ENCODE peak calls at places on chromosome 4, in ten cellular contexts. One of them, this sample, is unnamed.

GRCh38 chr4:170589597-170590191 is 499.9 kb upstream of the AADAT start:
- DNase-seq in lower lobe of right lung: no peak
- DNase-seq in spleen: no peak
- DNase-seq in cardiac muscle cell: peak
- DNase-seq in uterus: no peak
- DNase-seq in colonic mucosa: no peak
- DNase-seq in mesothelial cell of epicardium: no peak
- DNase-seq in dorsolateral prefrontal cortex: no peak
- DNase-seq in body of pancreas: no peak
- DNase-seq in tibial nerve: no peak
- DNase-seq in this sample: no peak

GRCh38 chr4:181659202-181659601 is 584.0 kb upstream of the TENM3 start:
- DNase-seq in lower lobe of right lung: no peak
- DNase-seq in spleen: no peak
- DNase-seq in cardiac muscle cell: no peak
- DNase-seq in uterus: no peak
- DNase-seq in colonic mucosa: no peak
- DNase-seq in mesothelial cell of epicardium: no peak
- DNase-seq in dorsolateral prefrontal cortex: no peak
- DNase-seq in body of pancreas: no peak
- DNase-seq in tibial nerve: no peak
- DNase-seq in this sample: no peak

GRCh38 chr4:78682090-78682489 is 94.1 kb upstream of the BMP2K start:
- DNase-seq in lower lobe of right lung: no peak
- DNase-seq in spleen: no peak
- DNase-seq in cardiac muscle cell: no peak
- DNase-seq in uterus: no peak
- DNase-seq in colonic mucosa: no peak
- DNase-seq in mesothelial cell of epicardium: no peak
- DNase-seq in dorsolateral prefrontal cortex: no peak
- DNase-seq in body of pancreas: no peak
- DNase-seq in tibial nerve: no peak
- DNase-seq in this sample: no peak

GRCh38 chr4:14188214-14188613 is 560.7 kb upstream of the BOD1L1 start:
- DNase-seq in lower lobe of right lung: no peak
- DNase-seq in spleen: no peak
- DNase-seq in cardiac muscle cell: no peak
- DNase-seq in uterus: no peak
- DNase-seq in colonic mucosa: no peak
- DNase-seq in mesothelial cell of epicardium: no peak
- DNase-seq in dorsolateral prefrontal cortex: no peak
- DNase-seq in body of pancreas: no peak
- DNase-seq in tibial nerve: no peak
- DNase-seq in this sample: no peak

GRCh38 chr4:156609421-156609820 is 362.2 kb downstream of the PDGFC start:
- DNase-seq in lower lobe of right lung: peak
- DNase-seq in spleen: no peak
- DNase-seq in cardiac muscle cell: no peak
- DNase-seq in uterus: no peak
- DNase-seq in colonic mucosa: no peak
- DNase-seq in mesothelial cell of epicardium: no peak
- DNase-seq in dorsolateral prefrontal cortex: no peak
- DNase-seq in body of pancreas: no peak
- DNase-seq in tibial nerve: peak
- DNase-seq in this sample: no peak

GRCh38 chr4:36196145-36196925 is 48.0 kb downstream of the ARAP2 start:
- DNase-seq in lower lobe of right lung: no peak
- DNase-seq in spleen: no peak
- DNase-seq in cardiac muscle cell: no peak
- DNase-seq in uterus: no peak
- DNase-seq in colonic mucosa: no peak
- DNase-seq in mesothelial cell of epicardium: no peak
- DNase-seq in dorsolateral prefrontal cortex: no peak
- DNase-seq in body of pancreas: no peak
- DNase-seq in tibial nerve: no peak
- DNase-seq in this sample: no peak

GRCh38 chr4:161827013-161827412 is 336.8 kb downstream of the FSTL5 start:
- DNase-seq in lower lobe of right lung: no peak
- DNase-seq in spleen: no peak
- DNase-seq in cardiac muscle cell: peak
- DNase-seq in uterus: no peak
- DNase-seq in colonic mucosa: no peak
- DNase-seq in mesothelial cell of epicardium: no peak
- DNase-seq in dorsolateral prefrontal cortex: no peak
- DNase-seq in body of pancreas: no peak
- DNase-seq in tibial nerve: no peak
- DNase-seq in this sample: no peak

GRCh38 chr4:145804134-145804533 is 124.2 kb downstream of the C4orf51 start:
- DNase-seq in lower lobe of right lung: no peak
- DNase-seq in spleen: no peak
- DNase-seq in cardiac muscle cell: no peak
- DNase-seq in uterus: peak
- DNase-seq in colonic mucosa: no peak
- DNase-seq in mesothelial cell of epicardium: no peak
- DNase-seq in dorsolateral prefrontal cortex: no peak
- DNase-seq in body of pancreas: no peak
- DNase-seq in tibial nerve: peak
- DNase-seq in this sample: no peak

GRCh38 chr4:108527729-108528128 is 92.6 kb upstream of the RPL34 start:
- DNase-seq in lower lobe of right lung: no peak
- DNase-seq in spleen: no peak
- DNase-seq in cardiac muscle cell: no peak
- DNase-seq in uterus: no peak
- DNase-seq in colonic mucosa: no peak
- DNase-seq in mesothelial cell of epicardium: no peak
- DNase-seq in dorsolateral prefrontal cortex: no peak
- DNase-seq in body of pancreas: no peak
- DNase-seq in tibial nerve: no peak
- DNase-seq in this sample: no peak

GRCh38 chr4:80454040-80454439 is 118.5 kb downstream of the CFAP299 start:
- DNase-seq in lower lobe of right lung: no peak
- DNase-seq in spleen: no peak
- DNase-seq in cardiac muscle cell: no peak
- DNase-seq in uterus: no peak
- DNase-seq in colonic mucosa: no peak
- DNase-seq in mesothelial cell of epicardium: no peak
- DNase-seq in dorsolateral prefrontal cortex: no peak
- DNase-seq in body of pancreas: no peak
- DNase-seq in tibial nerve: no peak
- DNase-seq in this sample: no peak

GRCh38 chr4:4852591-4853362 is 6.7 kb upstream of the MSX1 start:
- DNase-seq in lower lobe of right lung: no peak
- DNase-seq in spleen: peak
- DNase-seq in cardiac muscle cell: no peak
- DNase-seq in uterus: peak
- DNase-seq in colonic mucosa: no peak
- DNase-seq in mesothelial cell of epicardium: no peak
- DNase-seq in dorsolateral prefrontal cortex: no peak
- DNase-seq in body of pancreas: no peak
- DNase-seq in tibial nerve: no peak
- DNase-seq in this sample: peak
- TF ChIP-seq CTCF in lower lobe of right lung: no peak
- TF ChIP-seq CTCF in spleen: no peak
- TF ChIP-seq CTCF in cardiac muscle cell: peak
- TF ChIP-seq CTCF in uterus: no peak
- TF ChIP-seq CTCF in colonic mucosa: no peak
- TF ChIP-seq CTCF in mesothelial cell of epicardium: peak
- TF ChIP-seq CTCF in dorsolateral prefrontal cortex: no peak
- TF ChIP-seq CTCF in body of pancreas: no peak
- TF ChIP-seq CTCF in tibial nerve: peak
- TF ChIP-seq CTCF in this sample: peak

DNA sequence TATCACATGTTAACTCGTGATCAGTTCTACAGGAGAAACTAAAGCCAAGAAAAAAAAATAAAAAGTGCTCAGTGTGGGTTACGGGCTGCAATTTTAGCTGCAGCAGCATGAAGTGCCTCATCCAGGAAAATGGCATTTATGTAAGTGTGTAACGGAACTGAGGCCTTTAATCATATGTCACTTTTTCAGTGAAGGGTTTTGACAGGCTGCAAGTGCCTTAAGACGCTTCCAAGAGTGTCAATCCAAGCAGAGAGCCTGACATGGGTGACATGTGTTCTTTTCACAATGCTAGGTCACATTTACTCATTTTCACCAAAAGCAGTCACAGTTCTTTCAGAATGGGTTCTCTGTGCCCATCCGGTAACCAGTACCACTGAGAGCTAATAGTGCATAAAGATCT is 604.6 kb downstream of the RAB28 start:
- DNase-seq in lower lobe of right lung: no peak
- DNase-seq in spleen: no peak
- DNase-seq in cardiac muscle cell: no peak
- DNase-seq in uterus: no peak
- DNase-seq in colonic mucosa: no peak
- DNase-seq in mesothelial cell of epicardium: no peak
- DNase-seq in dorsolateral prefrontal cortex: no peak
- DNase-seq in body of pancreas: no peak
- DNase-seq in tibial nerve: no peak
- DNase-seq in this sample: no peak
- TF ChIP-seq CTCF in lower lobe of right lung: no peak
- TF ChIP-seq CTCF in spleen: no peak
- TF ChIP-seq CTCF in cardiac muscle cell: no peak
- TF ChIP-seq CTCF in uterus: no peak
- TF ChIP-seq CTCF in colonic mucosa: no peak
- TF ChIP-seq CTCF in mesothelial cell of epicardium: no peak
- TF ChIP-seq CTCF in dorsolateral prefrontal cortex: no peak
- TF ChIP-seq CTCF in body of pancreas: no peak
- TF ChIP-seq CTCF in tibial nerve: no peak
- TF ChIP-seq CTCF in this sample: no peak

GRCh38 chr4:92809381-92809780 is 505.6 kb downstream of the GRID2 start:
- DNase-seq in lower lobe of right lung: no peak
- DNase-seq in spleen: no peak
- DNase-seq in cardiac muscle cell: no peak
- DNase-seq in uterus: no peak
- DNase-seq in colonic mucosa: no peak
- DNase-seq in mesothelial cell of epicardium: no peak
- DNase-seq in dorsolateral prefrontal cortex: no peak
- DNase-seq in body of pancreas: no peak
- DNase-seq in tibial nerve: no peak
- DNase-seq in this sample: no peak
- TF ChIP-seq CTCF in lower lobe of right lung: no peak
- TF ChIP-seq CTCF in spleen: no peak
- TF ChIP-seq CTCF in cardiac muscle cell: no peak
- TF ChIP-seq CTCF in uterus: no peak
- TF ChIP-seq CTCF in colonic mucosa: no peak
- TF ChIP-seq CTCF in mesothelial cell of epicardium: no peak
- TF ChIP-seq CTCF in dorsolateral prefrontal cortex: no peak
- TF ChIP-seq CTCF in body of pancreas: no peak
- TF ChIP-seq CTCF in tibial nerve: no peak
- TF ChIP-seq CTCF in this sample: no peak

GRCh38 chr4:7193040-7193958 is 961 bp downstream of the SORCS2 start:
- DNase-seq in lower lobe of right lung: peak
- DNase-seq in spleen: peak
- DNase-seq in cardiac muscle cell: peak
- DNase-seq in uterus: peak
- DNase-seq in colonic mucosa: no peak
- DNase-seq in mesothelial cell of epicardium: no peak
- DNase-seq in dorsolateral prefrontal cortex: peak
- DNase-seq in body of pancreas: no peak
- DNase-seq in tibial nerve: no peak
- DNase-seq in this sample: no peak

GRCh38 chr4:7195138-7195510 is 2.8 kb downstream of the SORCS2 start:
- DNase-seq in lower lobe of right lung: peak
- DNase-seq in spleen: peak
- DNase-seq in cardiac muscle cell: no peak
- DNase-seq in uterus: peak
- DNase-seq in colonic mucosa: no peak
- DNase-seq in mesothelial cell of epicardium: no peak
- DNase-seq in dorsolateral prefrontal cortex: peak
- DNase-seq in body of pancreas: no peak
- DNase-seq in tibial nerve: no peak
- DNase-seq in this sample: no peak

GRCh38 chr4:7196283-7196651 is 3.9 kb downstream of the SORCS2 start:
- DNase-seq in lower lobe of right lung: peak
- DNase-seq in spleen: no peak
- DNase-seq in cardiac muscle cell: no peak
- DNase-seq in uterus: peak
- DNase-seq in colonic mucosa: no peak
- DNase-seq in mesothelial cell of epicardium: no peak
- DNase-seq in dorsolateral prefrontal cortex: peak
- DNase-seq in body of pancreas: no peak
- DNase-seq in tibial nerve: no peak
- DNase-seq in this sample: no peak

GRCh38 chr4:7195546-7196282 is 3.4 kb downstream of the SORCS2 start:
- DNase-seq in lower lobe of right lung: no peak
- DNase-seq in spleen: no peak
- DNase-seq in cardiac muscle cell: no peak
- DNase-seq in uterus: peak
- DNase-seq in colonic mucosa: no peak
- DNase-seq in mesothelial cell of epicardium: no peak
- DNase-seq in dorsolateral prefrontal cortex: peak
- DNase-seq in body of pancreas: no peak
- DNase-seq in tibial nerve: no peak
- DNase-seq in this sample: no peak

DNA sequence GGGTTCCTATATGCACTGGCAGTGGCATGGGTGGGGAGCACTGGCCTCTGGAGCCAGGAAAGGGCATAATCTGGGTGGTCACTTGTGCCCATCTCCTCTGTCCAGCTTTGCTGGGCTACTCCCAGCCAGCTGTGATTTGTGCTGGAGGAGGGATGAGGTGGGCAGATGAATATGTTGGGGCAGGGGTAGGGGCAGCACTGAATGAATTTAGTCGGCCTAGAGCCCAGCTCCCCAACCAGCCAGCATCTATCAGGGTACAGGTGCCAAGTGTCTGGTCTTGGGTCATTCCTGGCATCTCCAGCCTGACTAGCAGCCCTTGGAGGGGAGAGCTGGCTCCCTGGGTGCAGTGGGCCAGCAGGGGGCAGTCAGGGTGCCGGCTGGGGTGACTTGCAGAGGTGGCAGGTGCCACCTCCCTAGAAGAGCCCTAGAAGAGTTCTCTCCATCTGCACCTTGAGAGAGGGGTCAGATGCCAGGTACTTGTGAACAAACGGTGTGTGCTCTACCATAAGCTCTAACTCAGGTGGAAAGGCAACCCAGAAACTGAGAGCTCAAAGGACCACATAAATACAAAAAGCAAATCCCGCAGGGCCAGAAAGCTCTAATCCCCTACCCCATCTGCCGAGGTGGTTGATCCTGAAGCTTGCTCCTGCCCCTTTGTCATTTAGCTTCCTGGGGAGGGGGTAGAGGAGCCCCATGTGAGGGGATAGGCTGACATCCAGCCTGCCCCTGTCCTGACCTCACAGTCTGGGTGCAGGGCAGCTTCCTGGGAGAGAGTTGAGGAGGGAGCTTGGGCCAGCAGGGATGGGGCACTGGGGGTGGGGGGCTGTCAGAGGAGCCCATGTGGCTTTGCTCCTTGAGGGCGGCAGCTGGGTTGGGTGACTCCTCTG is 2.2 kb downstream of the SORCS2 start:
- DNase-seq in lower lobe of right lung: peak
- DNase-seq in spleen: peak
- DNase-seq in cardiac muscle cell: peak
- DNase-seq in uterus: peak
- DNase-seq in colonic mucosa: no peak
- DNase-seq in mesothelial cell of epicardium: no peak
- DNase-seq in dorsolateral prefrontal cortex: peak
- DNase-seq in body of pancreas: no peak
- DNase-seq in tibial nerve: no peak
- DNase-seq in this sample: peak
- TF ChIP-seq CTCF in lower lobe of right lung: peak
- TF ChIP-seq CTCF in spleen: peak
- TF ChIP-seq CTCF in cardiac muscle cell: peak
- TF ChIP-seq CTCF in uterus: no peak
- TF ChIP-seq CTCF in colonic mucosa: no peak
- TF ChIP-seq CTCF in mesothelial cell of epicardium: no peak
- TF ChIP-seq CTCF in dorsolateral prefrontal cortex: peak
- TF ChIP-seq CTCF in body of pancreas: no peak
- TF ChIP-seq CTCF in tibial nerve: peak
- TF ChIP-seq CTCF in this sample: peak